ENCODE peak calls at places on chromosomes 13 and 19, in five cellular contexts. One of them, this sample, is unnamed.

GRCh38 chr19:16435999-16436650 is 35.6 kb downstream of the EPS15L1 start:
- DNase-seq in AG04450: no peak
- DNase-seq in cardiac fibroblast: peak
- DNase-seq in left lung: no peak
- DNase-seq in upper lobe of right lung: no peak
- DNase-seq in this sample: no peak

GRCh38 chr13:110006304-110006703 is 219.9 kb upstream of the IRS2 start:
- DNase-seq in AG04450: no peak
- DNase-seq in cardiac fibroblast: peak
- DNase-seq in left lung: no peak
- DNase-seq in upper lobe of right lung: no peak
- DNase-seq in this sample: no peak

GRCh38 chr19:872266-872951 is 12.9 kb downstream of the CFD start:
- DNase-seq in left lung: no peak
- DNase-seq in upper lobe of right lung: peak
- DNase-seq in cardiac fibroblast: peak
- DNase-seq in AG04450: no peak
- DNase-seq in this sample: no peak

GRCh38 chr13:112899618-112900600 is 69.1 kb upstream of the MCF2L start:
- DNase-seq in cardiac fibroblast: no peak
- DNase-seq in AG04450: no peak
- DNase-seq in upper lobe of right lung: no peak
- DNase-seq in left lung: no peak
- DNase-seq in this sample: no peak

GRCh38 chr13:25217023-25217909 is 45.2 kb upstream of the AMER2 start:
- DNase-seq in upper lobe of right lung: no peak
- DNase-seq in left lung: no peak
- DNase-seq in AG04450: no peak
- DNase-seq in cardiac fibroblast: peak
- DNase-seq in this sample: no peak

GRCh38 chr13:40052954-40053353 is 397.5 kb downstream of the COG6 start:
- DNase-seq in AG04450: no peak
- DNase-seq in cardiac fibroblast: no peak
- DNase-seq in upper lobe of right lung: no peak
- DNase-seq in left lung: no peak
- DNase-seq in this sample: no peak

GRCh38 chr13:40563350-40564125 is 102.9 kb downstream of the FOXO1 start:
- DNase-seq in upper lobe of right lung: no peak
- DNase-seq in cardiac fibroblast: peak
- DNase-seq in left lung: no peak
- DNase-seq in AG04450: no peak
- DNase-seq in this sample: no peak

GRCh38 chr19:39590265-39590664 is 12.1 kb upstream of the LGALS13 start:
- DNase-seq in left lung: no peak
- DNase-seq in AG04450: no peak
- DNase-seq in upper lobe of right lung: no peak
- DNase-seq in cardiac fibroblast: peak
- DNase-seq in this sample: no peak

GRCh38 chr13:32881074-32881791 is 135.0 kb upstream of the KL start:
- DNase-seq in cardiac fibroblast: peak
- DNase-seq in AG04450: no peak
- DNase-seq in upper lobe of right lung: no peak
- DNase-seq in left lung: peak
- DNase-seq in this sample: peak

GRCh38 chr19:30686252-30686762 is 314.1 kb downstream of the ZNF536 start:
- DNase-seq in left lung: no peak
- DNase-seq in AG04450: no peak
- DNase-seq in cardiac fibroblast: peak
- DNase-seq in upper lobe of right lung: no peak
- DNase-seq in this sample: no peak

GRCh38 chr13:35225582-35225981 is 250.9 kb downstream of the MAB21L1 start:
- DNase-seq in AG04450: no peak
- DNase-seq in upper lobe of right lung: no peak
- DNase-seq in cardiac fibroblast: no peak
- DNase-seq in left lung: no peak
- DNase-seq in this sample: no peak

GRCh38 chr13:38582133-38582532 is 104.7 kb upstream of the FREM2 start:
- DNase-seq in left lung: no peak
- DNase-seq in AG04450: no peak
- DNase-seq in upper lobe of right lung: no peak
- DNase-seq in cardiac fibroblast: peak
- DNase-seq in this sample: no peak

GRCh38 chr13:113110852-113111315 is 5.3 kb downstream of the F7 start:
- DNase-seq in cardiac fibroblast: no peak
- DNase-seq in AG04450: no peak
- DNase-seq in left lung: no peak
- DNase-seq in upper lobe of right lung: no peak
- DNase-seq in this sample: no peak

GRCh38 chr13:30305456-30305855 is 1.9 kb downstream of the KATNAL1 start:
- DNase-seq in left lung: no peak
- DNase-seq in AG04450: no peak
- DNase-seq in upper lobe of right lung: no peak
- DNase-seq in cardiac fibroblast: no peak
- DNase-seq in this sample: no peak

GRCh38 chr19:18393836-18394235 is 3.6 kb downstream of the LRRC25 start:
- DNase-seq in left lung: no peak
- DNase-seq in AG04450: no peak
- DNase-seq in upper lobe of right lung: no peak
- DNase-seq in cardiac fibroblast: no peak
- DNase-seq in this sample: no peak

GRCh38 chr19:18401580-18402112 is 4.2 kb upstream of the LRRC25 start:
- DNase-seq in upper lobe of right lung: no peak
- DNase-seq in AG04450: no peak
- DNase-seq in left lung: peak
- DNase-seq in cardiac fibroblast: peak
- DNase-seq in this sample: no peak

GRCh38 chr19:18396471-18397241 is 766 bp downstream of the LRRC25 start:
- DNase-seq in cardiac fibroblast: no peak
- DNase-seq in left lung: no peak
- DNase-seq in AG04450: no peak
- DNase-seq in upper lobe of right lung: no peak
- DNase-seq in this sample: no peak

GRCh38 chr19:18399008-18399407 is 1.6 kb upstream of the LRRC25 start:
- DNase-seq in left lung: peak
- DNase-seq in upper lobe of right lung: no peak
- DNase-seq in cardiac fibroblast: peak
- DNase-seq in AG04450: no peak
- DNase-seq in this sample: no peak

GRCh38 chr19:18397242-18398202 is at the start of gene LRRC25:
- DNase-seq in cardiac fibroblast: no peak
- DNase-seq in left lung: peak
- DNase-seq in AG04450: no peak
- DNase-seq in upper lobe of right lung: peak
- DNase-seq in this sample: no peak
- TF ChIP-seq CTCF in cardiac fibroblast: no peak
- TF ChIP-seq CTCF in left lung: no peak
- TF ChIP-seq CTCF in AG04450: no peak
- TF ChIP-seq CTCF in upper lobe of right lung: no peak
- TF ChIP-seq CTCF in this sample: no peak

DNA sequence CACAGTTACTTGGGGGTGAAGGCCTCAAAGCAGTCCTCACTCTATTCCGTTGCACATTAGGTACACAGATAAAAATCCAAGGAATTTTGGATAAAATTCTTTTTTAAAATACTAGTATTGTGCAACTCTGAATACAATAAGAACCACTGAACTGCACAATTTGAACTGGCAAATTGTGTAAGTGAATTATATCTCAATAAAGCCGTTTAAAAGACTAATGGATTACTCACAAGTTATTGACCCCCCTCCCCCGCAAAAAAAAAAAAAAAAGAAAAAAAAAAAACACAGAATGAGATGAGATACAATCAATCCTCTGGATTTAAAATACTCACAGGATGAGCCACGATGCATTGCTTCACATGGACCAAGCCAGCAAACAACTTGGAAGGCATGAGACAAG is 86.4 kb downstream of the CRYL1 start:
- DNase-seq in cardiac fibroblast: no peak
- DNase-seq in left lung: no peak
- DNase-seq in AG04450: no peak
- DNase-seq in upper lobe of right lung: no peak
- DNase-seq in this sample: no peak
- H3K4me3 ChIP-seq in cardiac fibroblast: no peak
- H3K4me3 ChIP-seq in left lung: no peak
- H3K4me3 ChIP-seq in AG04450: no peak
- H3K4me3 ChIP-seq in upper lobe of right lung: no peak
- H3K4me3 ChIP-seq in this sample: no peak

DNA sequence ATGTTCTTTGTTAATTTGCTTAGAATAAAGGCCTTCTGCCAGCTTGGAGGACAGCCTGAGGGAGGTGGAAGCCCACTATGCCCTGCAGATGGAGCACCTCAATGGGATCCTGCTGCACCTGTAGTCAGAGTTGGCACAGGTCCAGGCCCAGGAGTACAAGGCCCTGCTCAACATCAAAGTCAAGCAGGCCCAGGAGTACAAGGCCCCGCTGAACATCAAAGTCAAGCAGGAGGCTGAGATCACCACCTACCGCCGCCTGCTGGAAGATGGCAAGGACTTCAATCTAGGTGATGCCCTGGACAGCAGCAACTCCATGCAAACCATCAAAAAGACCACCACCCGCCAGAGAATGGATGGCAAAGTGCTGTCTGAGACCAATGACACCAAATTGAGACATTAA is 41.7 kb downstream of the ZNF85 start:
- DNase-seq in cardiac fibroblast: no peak
- DNase-seq in upper lobe of right lung: no peak
- DNase-seq in AG04450: no peak
- DNase-seq in left lung: no peak
- DNase-seq in this sample: no peak
- TF ChIP-seq CTCF in cardiac fibroblast: no peak
- TF ChIP-seq CTCF in upper lobe of right lung: no peak
- TF ChIP-seq CTCF in AG04450: no peak
- TF ChIP-seq CTCF in left lung: no peak
- TF ChIP-seq CTCF in this sample: peak

GRCh38 chr19:28449803-28450202 is 763.1 kb downstream of the UQCRFS1 start:
- DNase-seq in upper lobe of right lung: no peak
- DNase-seq in left lung: no peak
- DNase-seq in cardiac fibroblast: no peak
- DNase-seq in AG04450: no peak
- DNase-seq in this sample: no peak
- H3K4me3 ChIP-seq in upper lobe of right lung: no peak
- H3K4me3 ChIP-seq in left lung: no peak
- H3K4me3 ChIP-seq in cardiac fibroblast: no peak
- H3K4me3 ChIP-seq in AG04450: no peak
- H3K4me3 ChIP-seq in this sample: no peak

GRCh38 chr13:22801402-22802003 is 379.3 kb upstream of the SGCG start:
- DNase-seq in cardiac fibroblast: peak
- DNase-seq in upper lobe of right lung: no peak
- DNase-seq in AG04450: no peak
- DNase-seq in left lung: no peak
- DNase-seq in this sample: no peak
- TF ChIP-seq CTCF in cardiac fibroblast: no peak
- TF ChIP-seq CTCF in upper lobe of right lung: peak
- TF ChIP-seq CTCF in AG04450: no peak
- TF ChIP-seq CTCF in left lung: peak
- TF ChIP-seq CTCF in this sample: no peak

GRCh38 chr19:41327499-41328156 is 17.7 kb downstream of the CCDC97 start:
- DNase-seq in left lung: peak
- DNase-seq in upper lobe of right lung: peak
- DNase-seq in AG04450: no peak
- DNase-seq in cardiac fibroblast: no peak
- DNase-seq in this sample: no peak
- H3K4me3 ChIP-seq in left lung: peak
- H3K4me3 ChIP-seq in upper lobe of right lung: peak
- H3K4me3 ChIP-seq in AG04450: no peak
- H3K4me3 ChIP-seq in cardiac fibroblast: no peak
- H3K4me3 ChIP-seq in this sample: no peak

GRCh38 chr13:77389617-77389984 is 62.7 kb upstream of the MYCBP2 start:
- DNase-seq in upper lobe of right lung: no peak
- DNase-seq in left lung: no peak
- DNase-seq in cardiac fibroblast: no peak
- DNase-seq in AG04450: no peak
- DNase-seq in this sample: no peak
- TF ChIP-seq CTCF in upper lobe of right lung: no peak
- TF ChIP-seq CTCF in left lung: no peak
- TF ChIP-seq CTCF in cardiac fibroblast: no peak
- TF ChIP-seq CTCF in AG04450: no peak
- TF ChIP-seq CTCF in this sample: no peak

GRCh38 chr13:99390601-99391000 is 83.4 kb upstream of the GPR183 start:
- DNase-seq in AG04450: no peak
- DNase-seq in left lung: no peak
- DNase-seq in upper lobe of right lung: no peak
- DNase-seq in cardiac fibroblast: no peak
- DNase-seq in this sample: no peak
- H3K4me3 ChIP-seq in AG04450: no peak
- H3K4me3 ChIP-seq in left lung: no peak
- H3K4me3 ChIP-seq in upper lobe of right lung: no peak
- H3K4me3 ChIP-seq in cardiac fibroblast: no peak
- H3K4me3 ChIP-seq in this sample: no peak

This sample was measured in AG09309.